ENCODE peak calls at places on chromosomes 6 and 20, in four cellular contexts. M is neural progenitor cell, U is IMR-90, B is adrenal gland. C is an unnamed sample.
A peak's percentile ranks its signal among the peaks of the same experiment; 100 is the strongest.

GRCh38 chr6:162124710-162125435 is 602.7 kb downstream of the PRKN start:
- DNase-seq in M (no peak), U (no peak), B (no peak), C (no peak)

GRCh38 chr6:163570579-163571231 is 156.2 kb downstream of the QKI start:
- DNase-seq in M (no peak), U (peak; percentile 21), B (no peak), C (no peak)

GRCh38 chr20:13525225-13525940 is 113.3 kb downstream of the TASP1 start:
- DNase-seq in M (peak; percentile 7), U (peak; percentile 97), B (no peak), C (peak; percentile 64)

GRCh38 chr20:48738399-48739304 is 89.1 kb downstream of the PREX1 start:
- DNase-seq in M (no peak), U (no peak), B (no peak), C (peak; percentile 88)

GRCh38 chr6:27753668-27754407 is 158.4 kb downstream of the OR2B2 start:
- DNase-seq in M (peak; percentile 94), U (peak; percentile 76), B (peak; percentile 56), C (peak; percentile 89)

GRCh38 chr6:137999815-138000214 is 107.4 kb downstream of the PERP start:
- DNase-seq in M (no peak), U (no peak), B (no peak), C (no peak)

GRCh38 chr6:91697010-91697694 is 1110.3 kb upstream of the MAP3K7 start:
- DNase-seq in M (no peak), U (no peak), B (no peak), C (no peak)

GRCh38 chr6:52663120-52663934 is 7.6 kb upstream of the TMEM14A start:
- DNase-seq in M (peak; percentile 72), U (peak; percentile 80), B (peak; percentile 41), C (peak; percentile 24)

GRCh38 chr6:13873288-13874190 is 51.2 kb upstream of the RNF182 start:
- DNase-seq in M (peak; percentile 86), U (no peak), B (peak; percentile 50), C (peak; percentile 60)

GRCh38 chr6:138620630-138621029 is 121.3 kb upstream of the NHSL1 start:
- DNase-seq in M (no peak), U (no peak), B (no peak), C (no peak)

GRCh38 chr6:17703256-17703694 is 3.5 kb downstream of the NUP153 start:
- DNase-seq in M (no peak), U (peak; percentile 82), B (peak; percentile 44), C (no peak)

GRCh38 chr6:113122060-113122459 is 735.1 kb upstream of the MARCKS start:
- DNase-seq in M (peak; percentile 10), U (peak; percentile 87), B (no peak), C (peak; percentile 77)

GRCh38 chr20:3911956-3912355 is 22.8 kb downstream of the PANK2 start:
- DNase-seq in M (no peak), U (no peak), B (no peak), C (no peak)

GRCh38 chr6:14682821-14683220 is 563.0 kb upstream of the JARID2 start:
- DNase-seq in M (no peak), U (peak; percentile 83), B (no peak), C (no peak)

GRCh38 chr20:51392625-51393186 is 149.8 kb downstream of the NFATC2 start:
- DNase-seq in M (no peak), U (no peak), B (no peak), C (no peak)

GRCh38 chr6:86192123-86192522 is 549.4 kb upstream of the SYNCRIP start:
- DNase-seq in M (peak; percentile 31), U (no peak), B (no peak), C (peak; percentile 54)

GRCh38 chr6:7341989-7342742 is 29.2 kb upstream of the SSR1 start:
- DNase-seq in M (no peak), U (no peak), B (no peak), C (peak; percentile 16)

GRCh38 chr6:163415620-163416379 is 1.3 kb downstream of the QKI start:
- DNase-seq in M (peak; percentile 52), U (peak; percentile 52), B (peak; percentile 67), C (peak; percentile 62)

GRCh38 chr6:150250826-150251225 is 108.0 kb downstream of the PPP1R14C start:
- DNase-seq in M (no peak), U (peak; percentile 72), B (no peak), C (peak; percentile 78)

GRCh38 chr6:7728855-7729590 is 3.1 kb downstream of the BMP6 start:
- DNase-seq in M (peak; percentile 48), U (no peak), B (no peak), C (no peak)

GRCh38 chr6:46011241-46012085 is 4.2 kb downstream of the CLIC5 start:
- DNase-seq in M (no peak), U (no peak), B (no peak), C (no peak)

GRCh38 chr6:140731741-140732140 is 1357.3 kb upstream of the CITED2 start:
- DNase-seq in M (no peak), U (peak; percentile 35), B (no peak), C (no peak)

GRCh38 chr6:82144852-82145332 is 102.7 kb downstream of the IBTK start:
- DNase-seq in M (peak; percentile 11), U (peak; percentile 93), B (peak; percentile 85), C (peak; percentile 54)

GRCh38 chr6:14028631-14029030 is 88.9 kb upstream of the CD83 start:
- DNase-seq in M (no peak), U (no peak), B (no peak), C (no peak)

GRCh38 chr6:47062346-47062745 is 20.2 kb upstream of the ADGRF1 start:
- DNase-seq in M (no peak), U (no peak), B (no peak), C (no peak)

GRCh38 chr20:46823271-46823747 is 71.3 kb upstream of the EYA2 start:
- DNase-seq in M (no peak), U (no peak), B (peak; percentile 29), C (no peak)

GRCh38 chr6:111710439-111710838 is 104.8 kb upstream of the TRAF3IP2 start:
- DNase-seq in M (no peak), U (no peak), B (no peak), C (no peak)

GRCh38 chr6:34855463-34855862 is 32.4 kb downstream of the TAF11 start:
- DNase-seq in M (no peak), U (no peak), B (no peak), C (no peak)

GRCh38 chr6:34851361-34851760 is 36.5 kb downstream of the TAF11 start:
- DNase-seq in M (no peak), U (no peak), B (no peak), C (no peak)

DNA sequence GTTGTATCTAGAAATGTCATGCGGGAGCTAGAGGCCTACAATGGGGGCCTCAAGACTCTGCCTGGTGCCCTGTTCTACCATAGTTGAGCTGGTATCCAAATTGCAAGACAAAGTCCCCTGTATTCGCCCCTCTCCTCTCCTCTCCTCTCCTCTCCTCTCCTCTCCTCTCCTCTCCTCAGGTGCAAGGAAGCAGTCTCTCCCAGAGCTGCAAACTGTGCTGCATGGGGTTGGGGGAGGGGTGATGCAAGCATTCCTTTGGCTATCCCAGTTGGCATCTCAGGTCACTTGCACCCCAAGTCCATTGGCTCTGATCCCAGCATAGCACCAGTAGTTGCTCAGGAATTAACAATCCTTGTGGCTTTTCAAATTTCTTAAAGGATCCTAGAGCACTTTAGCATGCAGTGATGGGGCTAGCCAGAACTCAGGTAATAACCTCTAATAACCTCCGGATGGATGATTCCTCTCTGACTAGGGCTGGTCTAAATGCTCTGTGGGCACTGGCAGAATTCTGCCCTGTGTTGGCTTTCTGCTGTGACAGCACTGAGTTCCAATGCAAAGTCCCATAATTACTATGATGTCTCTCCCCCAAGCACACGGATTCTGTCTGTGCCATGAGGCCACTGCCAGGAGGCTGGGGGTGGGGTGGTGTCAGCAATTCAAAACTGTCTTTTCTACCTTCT is 35.3 kb downstream of the TAF11 start:
- DNase-seq in M (no peak), U (no peak), B (no peak), C (no peak)
- H3K36me3 ChIP-seq in M (peaks cover 2% of the 10 kb centered on the region), U (peaks cover 11% of the 10 kb centered on the region), B (no peaks in the 10 kb centered on the region), C (peaks cover 3% of the 10 kb centered on the region)

GRCh38 chr20:53738945-53739798 is 145.5 kb upstream of the ZNF217 start:
- DNase-seq in M (no peak), U (no peak), B (no peak), C (no peak)
- H3K27ac ChIP-seq in M (peak overlapping the region; percentile 50), U (peak overlapping the region; percentile 75), B (peak overlapping the region; percentile 44), C (peak overlapping the region; percentile 96)

DNA sequence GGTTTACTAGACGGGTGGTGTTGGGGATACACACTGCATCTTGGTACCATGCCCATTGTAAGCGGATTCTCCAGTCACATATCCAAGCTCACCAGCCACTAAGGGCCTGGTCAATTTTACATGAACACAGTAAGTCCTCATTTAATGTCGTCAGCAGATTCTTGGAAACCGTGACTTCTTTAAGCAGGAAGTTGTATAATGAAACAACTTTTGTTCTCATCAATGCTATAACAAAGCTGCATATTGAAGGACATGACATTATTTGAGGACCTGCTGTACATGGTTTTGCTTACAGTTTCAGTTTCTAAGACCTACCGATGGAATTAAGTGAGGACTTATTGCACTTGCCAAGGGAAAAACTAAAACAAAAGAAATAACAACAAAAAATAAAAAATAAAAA is 295.6 kb downstream of the SYNE1 start:
- DNase-seq in M (no peak), U (no peak), B (no peak), C (no peak)
- H3K36me3 ChIP-seq in M (no peaks in the 10 kb centered on the region), U (peaks cover 38% of the 10 kb centered on the region), B (no peaks in the 10 kb centered on the region), C (peaks cover 10% of the 10 kb centered on the region)

DNA sequence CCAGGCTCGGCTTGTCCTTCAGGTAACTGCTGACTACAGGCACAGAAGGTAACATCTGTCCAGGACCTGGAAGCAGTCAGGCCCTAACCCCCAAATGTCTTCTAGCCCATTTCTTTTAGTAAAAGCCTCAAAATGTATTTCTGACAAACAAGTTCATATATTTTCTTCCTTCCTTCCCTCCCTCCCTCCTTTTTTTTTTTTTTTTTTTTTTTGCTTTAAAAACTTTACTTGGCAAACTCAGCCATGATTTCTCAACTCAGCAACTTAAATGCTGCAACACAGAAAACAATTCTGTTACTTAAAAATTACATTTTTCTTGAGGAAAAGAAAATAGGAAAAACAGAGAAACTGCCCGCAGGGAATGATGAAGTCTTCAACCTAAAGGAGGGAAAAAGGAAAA is 7.3 kb downstream of the MTCH1 start:
- DNase-seq in M (no peak), U (no peak), B (no peak), C (no peak)
- H3K27ac ChIP-seq in M (no peak overlapping the region), U (no peak overlapping the region), B (peak overlapping the region; percentile 84), C (no peak overlapping the region)

GRCh38 chr20:25271486-25272222 is 23.8 kb downstream of the PYGB start:
- DNase-seq in M (no peak), U (no peak), B (no peak), C (no peak)

GRCh38 chr20:25273541-25274358 is 25.9 kb downstream of the PYGB start:
- DNase-seq in M (no peak), U (no peak), B (peak; percentile 63), C (no peak)

GRCh38 chr20:25272223-25273000 is 24.5 kb downstream of the PYGB start:
- DNase-seq in M (no peak), U (no peak), B (peak; percentile 3), C (no peak)

GRCh38 chr20:25274481-25274880 is 26.6 kb downstream of the PYGB start:
- DNase-seq in M (no peak), U (no peak), B (peak; percentile 6), C (no peak)

GRCh38 chr20:25273046-25273445 is 25.2 kb downstream of the PYGB start:
- DNase-seq in M (no peak), U (no peak), B (peak; percentile 3), C (no peak)
- H3K36me3 ChIP-seq in M (no peaks in the 10 kb centered on the region), U (peaks cover 76% of the 10 kb centered on the region), B (no peaks in the 10 kb centered on the region), C (peaks cover 56% of the 10 kb centered on the region)